ENCODE peak calls at places on chromosomes 2 and 18, in eight cellular contexts. Q is cardiac muscle cell; W is adipocyte; C is body of pancreas; T is heart right ventricle; X is transverse colon; O is CD4-positive, CD25-positive, alpha-beta regulatory T cell; L is heart left ventricle. M is an unnamed sample. For H3K9me3, the result is how much of the 10 kb centered on the place peaks cover.

GRCh38 chr2:848099-848498 is 102.5 kb upstream of the SNTG2 start:
- DNase-seq in Q (no peak), W (no peak), C (no peak), T (no peak), X (no peak), O (no peak), L (no peak), M (no peak)

GRCh38 chr2:190551928-190552327 is 17.4 kb upstream of the NEMP2 start:
- DNase-seq in Q (peak), W (peak), C (no peak), T (no peak), X (no peak), O (no peak), L (no peak), M (no peak)

GRCh38 chr18:22128954-22129353 is 40.4 kb upstream of the GATA6 start:
- DNase-seq in Q (no peak), W (no peak), C (no peak), T (no peak), X (no peak), O (no peak), L (no peak), M (no peak)

GRCh38 chr2:142010871-142011270 is 119.9 kb downstream of the LRP1B start:
- DNase-seq in Q (no peak), W (peak), C (no peak), T (no peak), X (no peak), O (no peak), L (no peak), M (no peak)

GRCh38 chr2:120314656-120315366 is 31.1 kb upstream of the INHBB start:
- DNase-seq in Q (peak), W (no peak), C (no peak), T (peak), X (no peak), O (peak), L (no peak), M (no peak)

GRCh38 chr2:159214325-159214865 is 72.1 kb downstream of the WDSUB1 start:
- DNase-seq in Q (no peak), W (no peak), C (no peak), T (no peak), X (no peak), O (no peak), L (no peak), M (no peak)

GRCh38 chr18:8177330-8178016 is 431.8 kb upstream of the RAB12 start:
- DNase-seq in Q (peak), W (peak), C (peak), T (peak), X (no peak), O (no peak), L (no peak), M (no peak)

GRCh38 chr2:239431536-239431935 is 30.7 kb upstream of the HDAC4 start:
- DNase-seq in Q (no peak), W (no peak), C (no peak), T (no peak), X (no peak), O (no peak), L (no peak), M (no peak)

GRCh38 chr18:12754511-12754910 is 51.7 kb downstream of the PSMG2 start:
- DNase-seq in Q (no peak), W (no peak), C (no peak), T (no peak), X (no peak), O (peak), L (no peak), M (no peak)

GRCh38 chr2:188721231-188721630 is 252.9 kb upstream of the COL3A1 start:
- DNase-seq in Q (peak), W (peak), C (no peak), T (no peak), X (no peak), O (no peak), L (no peak), M (no peak)

GRCh38 chr2:182372661-182373060 is 54.2 kb downstream of the PDE1A start:
- DNase-seq in Q (peak), W (peak), C (no peak), T (peak), X (peak), O (no peak), L (no peak), M (no peak)

GRCh38 chr18:62989195-62989594 is 273.9 kb downstream of the PHLPP1 start:
- DNase-seq in Q (no peak), W (no peak), C (no peak), T (no peak), X (no peak), O (no peak), L (no peak), M (no peak)

GRCh38 chr2:30235008-30235655 is 3.8 kb downstream of the LBH start:
- DNase-seq in Q (no peak), W (no peak), C (no peak), T (no peak), X (no peak), O (peak), L (no peak), M (no peak)

DNA sequence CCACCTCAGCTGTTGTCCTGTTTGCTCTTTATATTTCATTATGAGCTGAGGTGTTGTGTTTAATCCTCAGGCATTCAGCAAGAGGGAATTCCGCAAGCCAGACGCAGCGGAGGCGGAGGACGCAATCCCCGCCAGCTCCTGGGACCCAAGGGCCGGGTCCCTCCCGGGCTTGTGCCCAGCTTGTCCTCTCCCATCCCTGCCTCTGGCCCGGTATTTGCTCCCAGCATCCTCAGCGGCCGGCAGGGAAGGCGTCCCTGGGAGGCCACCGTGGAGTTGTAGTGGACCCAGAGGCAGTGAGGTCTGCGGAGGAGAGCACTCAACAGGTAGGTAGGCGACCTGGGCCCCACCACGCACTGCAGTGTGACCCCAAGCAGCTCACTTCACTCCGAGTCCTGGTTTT is 42.5 kb upstream of the FOSL2 start:
- DNase-seq in Q (no peak), W (no peak), C (no peak), T (no peak), X (no peak), O (no peak), L (no peak), M (no peak)
- H3K9me3 ChIP-seq in Q (under half), W (under half), C (under half), T (under half), X (under half), O (under half), L (under half), M (under half)

GRCh38 chr2:235002198-235003095 is 50.6 kb downstream of the SH3BP4 start:
- DNase-seq in Q (peak), W (peak), C (peak), T (no peak), X (no peak), O (no peak), L (no peak), M (no peak)

GRCh38 chr2:235000426-235001236 is 48.8 kb downstream of the SH3BP4 start:
- DNase-seq in Q (peak), W (no peak), C (peak), T (no peak), X (peak), O (no peak), L (peak), M (no peak)

GRCh38 chr2:234999740-235000425 is 48.1 kb downstream of the SH3BP4 start:
- DNase-seq in Q (no peak), W (no peak), C (no peak), T (no peak), X (no peak), O (no peak), L (no peak), M (no peak)

GRCh38 chr2:235003096-235003775 is 51.4 kb downstream of the SH3BP4 start:
- DNase-seq in Q (no peak), W (no peak), C (no peak), T (no peak), X (no peak), O (no peak), L (no peak), M (no peak)

GRCh38 chr2:235001237-235002133 is 49.7 kb downstream of the SH3BP4 start:
- DNase-seq in Q (peak), W (no peak), C (no peak), T (no peak), X (peak), O (no peak), L (no peak), M (no peak)
- H3K9me3 ChIP-seq in Q (under half), W (under half), C (under half), T (under half), X (under half), O (under half), L (under half), M (under half)

GRCh38 chr2:101678379-101678778 is 19.1 kb upstream of the MAP4K4 start:
- DNase-seq in Q (no peak), W (no peak), C (no peak), T (no peak), X (no peak), O (no peak), L (no peak), M (no peak)

GRCh38 chr2:101672047-101672446 is 25.5 kb upstream of the MAP4K4 start:
- DNase-seq in Q (no peak), W (no peak), C (no peak), T (no peak), X (no peak), O (no peak), L (no peak), M (no peak)

GRCh38 chr2:101677657-101678056 is 19.9 kb upstream of the MAP4K4 start:
- DNase-seq in Q (no peak), W (no peak), C (no peak), T (no peak), X (no peak), O (no peak), L (no peak), M (no peak)

GRCh38 chr2:101675512-101675911 is 22.0 kb upstream of the MAP4K4 start:
- DNase-seq in Q (no peak), W (no peak), C (no peak), T (no peak), X (no peak), O (no peak), L (no peak), M (no peak)

DNA sequence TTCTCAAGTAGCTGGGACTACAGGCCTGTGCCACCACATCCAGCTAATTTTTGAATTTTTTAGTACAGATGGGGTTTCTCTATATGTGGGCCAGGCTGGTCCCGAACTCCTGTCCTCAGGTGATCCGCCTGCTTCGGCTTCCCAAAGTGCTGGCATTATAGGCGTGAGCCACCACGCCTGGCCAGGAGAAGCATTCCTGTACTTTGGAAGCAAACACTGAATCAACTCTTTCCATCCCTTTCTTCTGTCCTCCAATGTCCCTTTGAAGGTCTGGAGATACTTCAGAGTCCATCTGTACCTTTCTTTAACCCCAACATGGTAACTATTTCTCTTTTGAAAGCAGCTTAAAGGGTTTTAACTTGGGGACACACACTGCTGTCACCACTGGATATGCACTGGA is 23.6 kb upstream of the MAP4K4 start:
- DNase-seq in Q (no peak), W (no peak), C (no peak), T (no peak), X (no peak), O (no peak), L (no peak), M (no peak)
- H3K9me3 ChIP-seq in Q (under half), W (under half), C (under half), T (under half), X (under half), O (under half), L (under half), M (under half)

GRCh38 chr2:240636563-240637115 is 11.4 kb downstream of the GPR35 start:
- DNase-seq in Q (no peak), W (no peak), C (no peak), T (no peak), X (no peak), O (no peak), L (peak), M (no peak)

GRCh38 chr2:240637901-240638175 is 12.6 kb downstream of the GPR35 start:
- DNase-seq in Q (no peak), W (no peak), C (no peak), T (no peak), X (no peak), O (no peak), L (no peak), M (no peak)

GRCh38 chr2:240637116-240637900 is 12.0 kb downstream of the GPR35 start:
- DNase-seq in Q (no peak), W (no peak), C (no peak), T (no peak), X (no peak), O (no peak), L (peak), M (no peak)

GRCh38 chr2:240639566-240639965 is 14.3 kb downstream of the GPR35 start:
- DNase-seq in Q (no peak), W (no peak), C (no peak), T (no peak), X (no peak), O (no peak), L (no peak), M (no peak)

DNA sequence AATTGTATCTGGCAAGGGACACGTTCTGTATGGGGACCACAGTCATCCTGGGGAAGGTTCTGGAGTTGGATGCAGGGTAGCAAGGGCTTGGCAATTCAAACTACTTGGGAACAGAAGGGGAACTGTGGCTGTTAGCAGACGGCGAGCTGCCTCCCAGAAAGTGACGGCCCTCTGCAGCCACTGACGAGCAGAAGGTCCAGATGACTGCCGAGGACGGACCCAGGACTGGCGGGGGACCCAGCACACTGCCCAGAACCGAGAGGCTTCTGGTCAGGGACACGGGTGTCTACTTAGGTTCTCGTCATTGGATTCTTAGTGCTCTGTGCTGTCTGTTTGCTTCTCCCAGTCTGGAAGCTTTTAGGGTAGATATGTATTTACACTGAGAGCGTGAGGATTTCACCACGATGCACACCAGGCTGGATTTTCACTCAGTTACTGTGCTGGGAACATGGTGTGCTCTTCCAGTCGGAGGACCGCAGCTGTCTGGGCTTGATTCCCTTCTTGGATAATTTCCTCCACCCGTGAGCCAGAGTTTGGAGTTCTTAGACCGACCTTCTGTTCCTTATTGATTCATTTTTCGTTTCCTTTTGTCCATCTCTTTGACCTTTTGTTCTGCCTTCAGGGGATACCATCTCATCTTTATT is 13.4 kb downstream of the GPR35 start:
- DNase-seq in Q (peak), W (peak), C (no peak), T (no peak), X (no peak), O (no peak), L (peak), M (no peak)
- H3K9me3 ChIP-seq in Q (under half), W (under half), C (under half), T (under half), X (under half), O (under half), L (under half), M (under half)

GRCh38 chr18:14961991-14962390 is 214.0 kb downstream of the ANKRD30B start:
- DNase-seq in Q (no peak), W (no peak), C (no peak), T (no peak), X (no peak), O (no peak), L (no peak), M (no peak)

GRCh38 chr18:14964002-14964401 is 216.0 kb downstream of the ANKRD30B start:
- DNase-seq in Q (no peak), W (no peak), C (no peak), T (no peak), X (no peak), O (no peak), L (no peak), M (no peak)

GRCh38 chr18:14965553-14965952 is 217.6 kb downstream of the ANKRD30B start:
- DNase-seq in Q (no peak), W (no peak), C (no peak), T (no peak), X (no peak), O (no peak), L (no peak), M (no peak)

GRCh38 chr18:14962626-14963025 is 214.7 kb downstream of the ANKRD30B start:
- DNase-seq in Q (no peak), W (no peak), C (no peak), T (no peak), X (no peak), O (no peak), L (no peak), M (no peak)

GRCh38 chr18:14963246-14963645 is 215.3 kb downstream of the ANKRD30B start:
- DNase-seq in Q (no peak), W (no peak), C (no peak), T (no peak), X (no peak), O (no peak), L (no peak), M (no peak)
- H3K9me3 ChIP-seq in Q (under half), W (under half), C (under half), T (under half), X (under half), O (under half), L (under half), M (under half)

M was measured in T-helper 17 cell.